ENCODE peak calls at places on chromosomes 5 and 9, in five cellular contexts. One of them, this sample, is unnamed.

GRCh38 chr5:170636206-170636605 is 132.4 kb downstream of the KCNIP1 start:
- DNase-seq in fibroblast of villous mesenchyme: no peak
- DNase-seq in heart left ventricle: no peak
- DNase-seq in cardiac muscle cell: no peak
- DNase-seq in A549: no peak
- DNase-seq in this sample: no peak

GRCh38 chr5:33994845-33995244 is 10.4 kb upstream of the SLC45A2 start:
- DNase-seq in fibroblast of villous mesenchyme: peak
- DNase-seq in heart left ventricle: no peak
- DNase-seq in A549: no peak
- DNase-seq in cardiac muscle cell: peak
- DNase-seq in this sample: peak

GRCh38 chr9:7210854-7211637 is 453.3 kb downstream of the KDM4C start:
- DNase-seq in fibroblast of villous mesenchyme: no peak
- DNase-seq in cardiac muscle cell: no peak
- DNase-seq in A549: no peak
- DNase-seq in heart left ventricle: no peak
- DNase-seq in this sample: no peak

GRCh38 chr5:160369990-160370712 is at the start of gene C1QTNF2:
- DNase-seq in heart left ventricle: peak
- DNase-seq in A549: peak
- DNase-seq in fibroblast of villous mesenchyme: peak
- DNase-seq in cardiac muscle cell: peak
- DNase-seq in this sample: peak

GRCh38 chr9:80881946-80882345 is 807.4 kb downstream of the TLE1 start:
- DNase-seq in fibroblast of villous mesenchyme: no peak
- DNase-seq in cardiac muscle cell: no peak
- DNase-seq in heart left ventricle: no peak
- DNase-seq in A549: no peak
- DNase-seq in this sample: no peak

GRCh38 chr5:59768204-59769040 is 125.1 kb downstream of the PDE4D start:
- DNase-seq in heart left ventricle: peak
- DNase-seq in A549: peak
- DNase-seq in fibroblast of villous mesenchyme: peak
- DNase-seq in cardiac muscle cell: peak
- DNase-seq in this sample: peak

GRCh38 chr5:172837640-172838039 is 3.6 kb downstream of the ERGIC1 start:
- DNase-seq in A549: no peak
- DNase-seq in fibroblast of villous mesenchyme: no peak
- DNase-seq in cardiac muscle cell: no peak
- DNase-seq in heart left ventricle: no peak
- DNase-seq in this sample: no peak

GRCh38 chr5:43422143-43422542 is 10.0 kb upstream of the CCL28 start:
- DNase-seq in heart left ventricle: no peak
- DNase-seq in cardiac muscle cell: peak
- DNase-seq in A549: no peak
- DNase-seq in fibroblast of villous mesenchyme: peak
- DNase-seq in this sample: peak

GRCh38 chr5:151053796-151054490 is 26.9 kb downstream of the TNIP1 start:
- DNase-seq in fibroblast of villous mesenchyme: no peak
- DNase-seq in heart left ventricle: no peak
- DNase-seq in A549: no peak
- DNase-seq in cardiac muscle cell: no peak
- DNase-seq in this sample: peak

GRCh38 chr9:133476531-133476930 is 2.4 kb downstream of the SLC2A6 start:
- DNase-seq in A549: no peak
- DNase-seq in fibroblast of villous mesenchyme: peak
- DNase-seq in heart left ventricle: no peak
- DNase-seq in cardiac muscle cell: peak
- DNase-seq in this sample: no peak

GRCh38 chr5:19247302-19247701 is 740.7 kb downstream of the CDH18 start:
- DNase-seq in cardiac muscle cell: no peak
- DNase-seq in fibroblast of villous mesenchyme: no peak
- DNase-seq in heart left ventricle: no peak
- DNase-seq in A549: no peak
- DNase-seq in this sample: no peak

DNA sequence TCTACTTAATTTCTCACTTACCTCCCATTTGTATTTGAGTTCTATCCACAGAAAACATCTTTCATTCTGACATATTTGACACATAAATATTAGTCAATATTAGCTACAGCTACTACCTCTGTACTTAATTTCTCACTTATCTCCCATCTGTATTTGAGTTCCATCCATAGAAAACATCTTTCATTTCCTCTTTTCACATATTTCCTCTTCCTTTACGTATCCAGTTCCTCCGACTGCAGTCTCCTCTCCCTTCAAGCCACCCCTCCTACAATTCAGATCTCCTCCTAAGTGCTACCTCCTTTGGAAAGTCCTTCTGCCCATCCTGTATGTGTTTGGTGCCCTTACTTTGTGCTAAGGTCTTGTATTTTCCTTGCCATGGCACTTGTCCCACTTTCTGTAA is 1.6 kb downstream of the SREK1IP1 start:
- DNase-seq in fibroblast of villous mesenchyme: no peak
- DNase-seq in cardiac muscle cell: no peak
- DNase-seq in heart left ventricle: no peak
- DNase-seq in A549: no peak
- DNase-seq in this sample: no peak
- H3K4me3 ChIP-seq in fibroblast of villous mesenchyme: peak
- H3K4me3 ChIP-seq in cardiac muscle cell: peak
- H3K4me3 ChIP-seq in heart left ventricle: peak
- H3K4me3 ChIP-seq in A549: peak
- H3K4me3 ChIP-seq in this sample: peak

GRCh38 chr5:122154910-122155309 is 25.6 kb downstream of the ZNF474 start:
- DNase-seq in cardiac muscle cell: peak
- DNase-seq in fibroblast of villous mesenchyme: peak
- DNase-seq in heart left ventricle: no peak
- DNase-seq in A549: no peak
- DNase-seq in this sample: peak

GRCh38 chr5:122153230-122153629 is 23.9 kb downstream of the ZNF474 start:
- DNase-seq in heart left ventricle: no peak
- DNase-seq in fibroblast of villous mesenchyme: peak
- DNase-seq in A549: no peak
- DNase-seq in cardiac muscle cell: peak
- DNase-seq in this sample: peak

GRCh38 chr5:122154491-122154890 is 25.1 kb downstream of the ZNF474 start:
- DNase-seq in heart left ventricle: no peak
- DNase-seq in cardiac muscle cell: no peak
- DNase-seq in fibroblast of villous mesenchyme: no peak
- DNase-seq in A549: no peak
- DNase-seq in this sample: peak

GRCh38 chr5:122153774-122154173 is 24.4 kb downstream of the ZNF474 start:
- DNase-seq in heart left ventricle: no peak
- DNase-seq in A549: no peak
- DNase-seq in fibroblast of villous mesenchyme: no peak
- DNase-seq in cardiac muscle cell: no peak
- DNase-seq in this sample: no peak

GRCh38 chr5:122156724-122157325 is 27.5 kb downstream of the ZNF474 start:
- DNase-seq in fibroblast of villous mesenchyme: peak
- DNase-seq in cardiac muscle cell: peak
- DNase-seq in heart left ventricle: no peak
- DNase-seq in A549: peak
- DNase-seq in this sample: peak
- TF ChIP-seq CTCF in fibroblast of villous mesenchyme: peak
- TF ChIP-seq CTCF in cardiac muscle cell: peak
- TF ChIP-seq CTCF in heart left ventricle: peak
- TF ChIP-seq CTCF in A549: peak
- TF ChIP-seq CTCF in this sample: peak

DNA sequence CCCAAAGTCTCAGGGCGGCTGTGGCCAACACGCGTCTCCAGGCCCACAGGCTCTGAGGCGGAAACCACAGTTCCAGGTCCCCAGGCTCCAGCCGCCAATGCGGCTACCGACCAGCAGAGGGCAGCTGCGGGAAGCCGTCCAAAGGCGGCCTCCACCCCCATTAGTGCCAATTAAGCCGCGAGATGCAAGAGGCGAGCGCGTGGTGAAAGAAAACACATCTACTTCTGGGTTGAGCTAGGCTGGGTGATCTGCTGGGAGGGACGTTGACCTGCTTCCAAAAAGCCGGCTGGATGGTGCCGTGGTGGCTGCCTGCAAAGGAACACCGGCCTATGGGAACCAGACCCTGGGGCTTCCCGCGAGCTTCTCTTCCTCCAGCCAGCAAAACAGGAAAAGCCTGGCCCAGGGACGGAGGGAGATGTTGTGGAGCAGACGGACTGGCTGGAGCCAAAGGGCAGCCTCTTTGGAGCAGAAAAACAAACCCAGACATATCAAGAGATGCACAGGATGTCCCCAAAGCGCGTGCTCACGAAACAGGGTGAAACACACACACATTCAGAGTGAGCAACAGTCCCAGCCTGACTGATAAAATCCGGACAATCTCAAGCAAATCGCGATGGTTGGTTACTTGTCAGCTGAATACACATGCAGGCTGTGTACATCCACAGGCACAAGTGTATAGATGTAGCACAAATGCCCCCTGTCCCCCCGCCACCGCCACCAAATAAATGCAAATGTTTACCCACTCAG is 187.1 kb upstream of the BRINP1 start:
- DNase-seq in cardiac muscle cell: peak
- DNase-seq in fibroblast of villous mesenchyme: peak
- DNase-seq in heart left ventricle: peak
- DNase-seq in A549: peak
- DNase-seq in this sample: peak
- H3K4me3 ChIP-seq in cardiac muscle cell: peak
- H3K4me3 ChIP-seq in fibroblast of villous mesenchyme: peak
- H3K4me3 ChIP-seq in heart left ventricle: peak
- H3K4me3 ChIP-seq in A549: peak
- H3K4me3 ChIP-seq in this sample: peak

GRCh38 chr5:109589983-109590382 is 99.7 kb upstream of the MAN2A1 start:
- DNase-seq in fibroblast of villous mesenchyme: no peak
- DNase-seq in heart left ventricle: no peak
- DNase-seq in A549: no peak
- DNase-seq in cardiac muscle cell: no peak
- DNase-seq in this sample: no peak
- TF ChIP-seq CTCF in fibroblast of villous mesenchyme: no peak
- TF ChIP-seq CTCF in heart left ventricle: no peak
- TF ChIP-seq CTCF in A549: no peak
- TF ChIP-seq CTCF in cardiac muscle cell: no peak
- TF ChIP-seq CTCF in this sample: no peak